ENCODE peak calls at places on chromosome 1, in five cellular contexts. One of them, this sample, is unnamed.

GRCh38 chr1:227793948-227794812 is 21.3 kb upstream of the PRSS38 start:
- DNase-seq in mucosa of descending colon: no peak
- DNase-seq in right cardiac atrium: peak; percentile 66
- DNase-seq in suprapubic skin: peak; percentile 84
- DNase-seq in spleen: no peak
- DNase-seq in this sample: no peak

GRCh38 chr1:67230539-67230938 is 64.3 kb downstream of the IL23R start:
- DNase-seq in suprapubic skin: no peak
- DNase-seq in right cardiac atrium: no peak
- DNase-seq in spleen: no peak
- DNase-seq in mucosa of descending colon: no peak
- DNase-seq in this sample: no peak

GRCh38 chr1:21574464-21575151 is 65.4 kb downstream of the ALPL start:
- DNase-seq in spleen: peak; percentile 82
- DNase-seq in suprapubic skin: no peak
- DNase-seq in right cardiac atrium: peak; percentile 88
- DNase-seq in mucosa of descending colon: no peak
- DNase-seq in this sample: no peak

GRCh38 chr1:189269011-189269410 is 1208.7 kb downstream of the BRINP3 start:
- DNase-seq in suprapubic skin: no peak
- DNase-seq in right cardiac atrium: no peak
- DNase-seq in spleen: no peak
- DNase-seq in mucosa of descending colon: no peak
- DNase-seq in this sample: no peak

GRCh38 chr1:38440402-38440801 is 393.8 kb upstream of the POU3F1 start:
- DNase-seq in suprapubic skin: no peak
- DNase-seq in mucosa of descending colon: no peak
- DNase-seq in right cardiac atrium: no peak
- DNase-seq in spleen: no peak
- DNase-seq in this sample: no peak

GRCh38 chr1:67338642-67339041 is 31.0 kb downstream of the IL12RB2 start:
- DNase-seq in right cardiac atrium: no peak
- DNase-seq in mucosa of descending colon: no peak
- DNase-seq in suprapubic skin: no peak
- DNase-seq in spleen: no peak
- DNase-seq in this sample: no peak

GRCh38 chr1:214280386-214281029 is 451 bp upstream of the SMYD2 start:
- DNase-seq in spleen: peak; percentile 92
- DNase-seq in suprapubic skin: no peak
- DNase-seq in mucosa of descending colon: peak; percentile 68
- DNase-seq in right cardiac atrium: peak; percentile 35
- DNase-seq in this sample: no peak

GRCh38 chr1:193431265-193431977 is 245.0 kb upstream of the B3GALT2 start:
- DNase-seq in mucosa of descending colon: no peak
- DNase-seq in right cardiac atrium: no peak
- DNase-seq in spleen: no peak
- DNase-seq in suprapubic skin: no peak
- DNase-seq in this sample: no peak

GRCh38 chr1:20896824-20897223 is 109.7 kb upstream of the HP1BP3 start:
- DNase-seq in suprapubic skin: no peak
- DNase-seq in right cardiac atrium: no peak
- DNase-seq in spleen: no peak
- DNase-seq in mucosa of descending colon: no peak
- DNase-seq in this sample: no peak

GRCh38 chr1:38029725-38030511 is 16.7 kb downstream of the POU3F1 start:
- DNase-seq in spleen: no peak
- DNase-seq in mucosa of descending colon: no peak
- DNase-seq in right cardiac atrium: no peak
- DNase-seq in suprapubic skin: no peak
- DNase-seq in this sample: peak; percentile 84

GRCh38 chr1:172230526-172230925 is 190.0 kb upstream of the C1orf105 start:
- DNase-seq in spleen: no peak
- DNase-seq in right cardiac atrium: no peak
- DNase-seq in mucosa of descending colon: no peak
- DNase-seq in suprapubic skin: no peak
- DNase-seq in this sample: no peak

GRCh38 chr1:38790422-38791212 is 69.0 kb downstream of the RRAGC start:
- DNase-seq in right cardiac atrium: no peak
- DNase-seq in suprapubic skin: no peak
- DNase-seq in spleen: no peak
- DNase-seq in mucosa of descending colon: no peak
- DNase-seq in this sample: no peak

GRCh38 chr1:26082020-26082350 is 14.6 kb upstream of the TRIM63 start:
- DNase-seq in suprapubic skin: no peak
- DNase-seq in mucosa of descending colon: no peak
- DNase-seq in spleen: no peak
- DNase-seq in right cardiac atrium: no peak
- DNase-seq in this sample: no peak

GRCh38 chr1:26081267-26082019 is 14.0 kb upstream of the TRIM63 start:
- DNase-seq in suprapubic skin: no peak
- DNase-seq in right cardiac atrium: peak; percentile 44
- DNase-seq in spleen: no peak
- DNase-seq in mucosa of descending colon: no peak
- DNase-seq in this sample: no peak

GRCh38 chr1:26079178-26079563 is 11.7 kb upstream of the TRIM63 start:
- DNase-seq in suprapubic skin: no peak
- DNase-seq in right cardiac atrium: no peak
- DNase-seq in spleen: no peak
- DNase-seq in mucosa of descending colon: no peak
- DNase-seq in this sample: no peak

GRCh38 chr1:26078286-26079177 is 11.1 kb upstream of the TRIM63 start:
- DNase-seq in suprapubic skin: no peak
- DNase-seq in spleen: no peak
- DNase-seq in mucosa of descending colon: no peak
- DNase-seq in right cardiac atrium: no peak
- DNase-seq in this sample: no peak

GRCh38 chr1:26079960-26080814 is 12.8 kb upstream of the TRIM63 start:
- DNase-seq in spleen: no peak
- DNase-seq in mucosa of descending colon: no peak
- DNase-seq in right cardiac atrium: no peak
- DNase-seq in suprapubic skin: no peak
- DNase-seq in this sample: no peak
- H3K4me1 ChIP-seq in spleen: no peaks in the 10 kb centered on the region
- H3K4me1 ChIP-seq in mucosa of descending colon: peaks cover 2% of the 10 kb centered on the region
- H3K4me1 ChIP-seq in right cardiac atrium: no peaks in the 10 kb centered on the region
- H3K4me1 ChIP-seq in suprapubic skin: no peaks in the 10 kb centered on the region
- H3K4me1 ChIP-seq in this sample: no peaks in the 10 kb centered on the region

GRCh38 chr1:220432408-220432807 is 95.5 kb upstream of the MARK1 start:
- DNase-seq in mucosa of descending colon: no peak
- DNase-seq in suprapubic skin: no peak
- DNase-seq in right cardiac atrium: no peak
- DNase-seq in spleen: no peak
- DNase-seq in this sample: no peak
- H3K4me1 ChIP-seq in mucosa of descending colon: no peaks in the 10 kb centered on the region
- H3K4me1 ChIP-seq in suprapubic skin: peaks cover 4% of the 10 kb centered on the region
- H3K4me1 ChIP-seq in right cardiac atrium: no peaks in the 10 kb centered on the region
- H3K4me1 ChIP-seq in spleen: no peaks in the 10 kb centered on the region
- H3K4me1 ChIP-seq in this sample: no peaks in the 10 kb centered on the region

GRCh38 chr1:64950284-64950809 is 16.0 kb downstream of the JAK1 start:
- DNase-seq in right cardiac atrium: no peak
- DNase-seq in suprapubic skin: no peak
- DNase-seq in spleen: no peak
- DNase-seq in mucosa of descending colon: no peak
- DNase-seq in this sample: no peak

GRCh38 chr1:64956241-64956640 is 10.1 kb downstream of the JAK1 start:
- DNase-seq in suprapubic skin: no peak
- DNase-seq in mucosa of descending colon: no peak
- DNase-seq in spleen: no peak
- DNase-seq in right cardiac atrium: no peak
- DNase-seq in this sample: no peak

GRCh38 chr1:64952055-64952699 is 14.2 kb downstream of the JAK1 start:
- DNase-seq in spleen: no peak
- DNase-seq in right cardiac atrium: no peak
- DNase-seq in suprapubic skin: no peak
- DNase-seq in mucosa of descending colon: no peak
- DNase-seq in this sample: no peak

GRCh38 chr1:64955093-64956066 is 11.0 kb downstream of the JAK1 start:
- DNase-seq in suprapubic skin: no peak
- DNase-seq in mucosa of descending colon: no peak
- DNase-seq in right cardiac atrium: no peak
- DNase-seq in spleen: peak; percentile 38
- DNase-seq in this sample: no peak

GRCh38 chr1:64953241-64953640 is 13.1 kb downstream of the JAK1 start:
- DNase-seq in spleen: no peak
- DNase-seq in right cardiac atrium: no peak
- DNase-seq in mucosa of descending colon: no peak
- DNase-seq in suprapubic skin: no peak
- DNase-seq in this sample: no peak
- H3K4me1 ChIP-seq in spleen: peaks cover 56% of the 10 kb centered on the region
- H3K4me1 ChIP-seq in right cardiac atrium: peaks cover 16% of the 10 kb centered on the region
- H3K4me1 ChIP-seq in mucosa of descending colon: peaks cover 52% of the 10 kb centered on the region
- H3K4me1 ChIP-seq in suprapubic skin: peaks cover 41% of the 10 kb centered on the region
- H3K4me1 ChIP-seq in this sample: peaks cover 51% of the 10 kb centered on the region

DNA sequence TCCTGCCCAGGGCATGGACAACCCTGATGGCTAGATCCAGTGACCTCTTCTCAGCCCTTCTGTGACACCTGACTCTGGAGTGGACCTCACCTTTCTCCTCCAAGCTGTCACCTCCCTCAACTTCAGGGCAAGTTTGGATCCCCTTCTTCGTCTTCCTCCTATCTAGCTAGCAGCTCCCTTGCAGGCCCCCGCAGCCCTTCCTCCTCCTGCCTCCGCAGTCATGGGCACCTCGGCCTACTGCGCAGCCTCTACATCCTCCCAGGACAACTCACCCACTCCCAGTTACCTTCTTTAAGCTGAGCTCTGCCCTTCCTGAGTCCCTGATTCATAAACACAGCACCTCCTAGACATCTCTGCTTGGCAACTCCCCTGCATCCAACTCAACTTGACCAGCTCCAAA is 61.3 kb upstream of the ID3 start:
- DNase-seq in right cardiac atrium: no peak
- DNase-seq in spleen: no peak
- DNase-seq in suprapubic skin: no peak
- DNase-seq in mucosa of descending colon: no peak
- DNase-seq in this sample: no peak
- H3K4me1 ChIP-seq in right cardiac atrium: peaks cover 3% of the 10 kb centered on the region
- H3K4me1 ChIP-seq in spleen: peaks cover 6% of the 10 kb centered on the region
- H3K4me1 ChIP-seq in suprapubic skin: peaks cover 10% of the 10 kb centered on the region
- H3K4me1 ChIP-seq in mucosa of descending colon: peaks cover 6% of the 10 kb centered on the region
- H3K4me1 ChIP-seq in this sample: no peaks in the 10 kb centered on the region

GRCh38 chr1:9322845-9323244 is 30.2 kb downstream of the SPSB1 start:
- DNase-seq in right cardiac atrium: peak; percentile 50
- DNase-seq in mucosa of descending colon: no peak
- DNase-seq in suprapubic skin: no peak
- DNase-seq in spleen: no peak
- DNase-seq in this sample: no peak
- H3K4me1 ChIP-seq in right cardiac atrium: peaks cover 23% of the 10 kb centered on the region
- H3K4me1 ChIP-seq in mucosa of descending colon: peaks cover 40% of the 10 kb centered on the region
- H3K4me1 ChIP-seq in suprapubic skin: peaks cover 85% of the 10 kb centered on the region
- H3K4me1 ChIP-seq in spleen: peaks cover 3% of the 10 kb centered on the region
- H3K4me1 ChIP-seq in this sample: peaks cover 18% of the 10 kb centered on the region

DNA sequence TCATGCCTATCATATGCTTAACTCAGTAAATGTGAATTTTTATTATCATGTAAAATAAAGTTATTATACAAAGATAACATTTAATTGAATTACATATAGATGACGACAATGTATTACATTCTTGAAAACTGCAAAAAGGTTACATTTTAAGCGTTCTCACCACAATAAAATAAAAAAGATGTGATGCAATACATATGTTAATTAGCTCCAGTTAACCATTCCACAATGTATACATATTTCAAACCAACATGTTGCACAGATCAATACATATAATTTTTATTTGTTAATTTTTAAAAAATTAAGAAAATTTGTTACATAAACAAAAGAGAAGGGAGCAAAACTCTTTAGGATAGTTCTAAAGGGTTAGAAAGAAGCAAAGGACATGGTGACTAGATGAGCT is 183.7 kb downstream of the VAV3 start:
- DNase-seq in mucosa of descending colon: no peak
- DNase-seq in right cardiac atrium: no peak
- DNase-seq in suprapubic skin: no peak
- DNase-seq in spleen: no peak
- DNase-seq in this sample: no peak
- H3K4me1 ChIP-seq in mucosa of descending colon: no peaks in the 10 kb centered on the region
- H3K4me1 ChIP-seq in right cardiac atrium: no peaks in the 10 kb centered on the region
- H3K4me1 ChIP-seq in suprapubic skin: peaks cover 11% of the 10 kb centered on the region
- H3K4me1 ChIP-seq in spleen: peaks cover 16% of the 10 kb centered on the region
- H3K4me1 ChIP-seq in this sample: no peaks in the 10 kb centered on the region

DNA sequence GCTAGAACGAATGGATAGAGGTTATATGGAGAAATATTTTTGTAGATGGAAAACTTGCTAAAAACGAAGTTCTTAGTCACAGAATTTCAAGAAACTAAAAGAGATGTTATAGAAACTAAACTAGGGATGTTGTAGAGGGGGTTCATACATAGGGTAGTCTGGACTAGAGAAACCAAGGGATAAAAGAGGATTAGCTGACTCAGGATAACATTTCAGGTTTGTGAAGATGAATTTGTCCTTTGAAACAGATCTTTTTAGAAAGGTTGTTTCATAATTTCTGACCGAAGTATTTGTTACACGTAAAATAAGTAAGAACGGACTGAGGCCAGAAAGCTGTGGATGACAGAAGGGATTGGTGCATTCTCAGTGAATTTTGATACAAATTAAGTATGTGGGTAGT is 13.6 kb downstream of the YTHDF2 start:
- DNase-seq in right cardiac atrium: no peak
- DNase-seq in mucosa of descending colon: no peak
- DNase-seq in suprapubic skin: no peak
- DNase-seq in spleen: no peak
- DNase-seq in this sample: no peak
- H3K4me1 ChIP-seq in right cardiac atrium: peaks cover 11% of the 10 kb centered on the region
- H3K4me1 ChIP-seq in mucosa of descending colon: peaks cover 62% of the 10 kb centered on the region
- H3K4me1 ChIP-seq in suprapubic skin: peaks cover 74% of the 10 kb centered on the region
- H3K4me1 ChIP-seq in spleen: peaks cover 69% of the 10 kb centered on the region
- H3K4me1 ChIP-seq in this sample: peaks cover 31% of the 10 kb centered on the region

GRCh38 chr1:231416896-231417295 is 5.2 kb downstream of the EGLN1 start:
- DNase-seq in spleen: no peak
- DNase-seq in right cardiac atrium: no peak
- DNase-seq in mucosa of descending colon: no peak
- DNase-seq in suprapubic skin: no peak
- DNase-seq in this sample: no peak
- H3K4me1 ChIP-seq in spleen: peaks cover 47% of the 10 kb centered on the region
- H3K4me1 ChIP-seq in right cardiac atrium: peaks cover 4% of the 10 kb centered on the region
- H3K4me1 ChIP-seq in mucosa of descending colon: peaks cover 26% of the 10 kb centered on the region
- H3K4me1 ChIP-seq in suprapubic skin: peaks cover 53% of the 10 kb centered on the region
- H3K4me1 ChIP-seq in this sample: peaks cover 17% of the 10 kb centered on the region

GRCh38 chr1:26747048-26747447 is 40.7 kb upstream of the PIGV start:
- DNase-seq in right cardiac atrium: no peak
- DNase-seq in spleen: no peak
- DNase-seq in suprapubic skin: no peak
- DNase-seq in mucosa of descending colon: no peak
- DNase-seq in this sample: no peak
- H3K4me1 ChIP-seq in right cardiac atrium: peaks cover 14% of the 10 kb centered on the region
- H3K4me1 ChIP-seq in spleen: peaks cover 37% of the 10 kb centered on the region
- H3K4me1 ChIP-seq in suprapubic skin: peaks cover 40% of the 10 kb centered on the region
- H3K4me1 ChIP-seq in mucosa of descending colon: peaks cover 14% of the 10 kb centered on the region
- H3K4me1 ChIP-seq in this sample: peaks cover 17% of the 10 kb centered on the region

This sample was measured in RWPE2.